ENCODE peak calls at places on chromosome 14, in six cellular contexts. P, G, L, J, E and W are unnamed samples.
A peak's percentile ranks its signal among the peaks of the same experiment; 100 is the strongest.

GRCh38 chr14:57485635-57486034 is 8.0 kb downstream of the CCDC198 start:
- DNase-seq in L (no peak), P (no peak), E (no peak), J (no peak), G (no peak), W (peak; percentile 12)

GRCh38 chr14:89807151-89807550 is 147.4 kb downstream of the EFCAB11 start:
- DNase-seq in L (no peak), J (no peak), P (no peak), G (no peak), E (no peak), W (no peak)

GRCh38 chr14:35807131-35807961 is 1.7 kb downstream of the RALGAPA1 start:
- DNase-seq in J (no peak), G (no peak), L (no peak), E (no peak), P (peak; percentile 93), W (no peak)

GRCh38 chr14:90677484-90678045 is 138.7 kb downstream of the TTC7B start:
- DNase-seq in G (no peak), E (no peak), L (no peak), J (no peak), P (no peak), W (no peak)

GRCh38 chr14:75514673-75515630 is 7.3 kb upstream of the BATF start:
- DNase-seq in G (peak; percentile 44), J (peak; percentile 53), L (no peak), E (peak; percentile 80), P (no peak), W (no peak)

GRCh38 chr14:92417759-92418158 is 94.8 kb downstream of the SLC24A4 start:
- DNase-seq in J (no peak), E (no peak), G (no peak), L (no peak), P (no peak), W (no peak)

GRCh38 chr14:105738638-105739037 is 212.3 kb downstream of the TMEM121 start:
- DNase-seq in L (no peak), J (no peak), E (no peak), G (no peak), P (no peak), W (no peak)

GRCh38 chr14:106790189-106791036 is 1264.0 kb downstream of the TMEM121 start:
- DNase-seq in J (peak; percentile 66), E (no peak), L (peak; percentile 34), P (peak; percentile 47), G (peak; percentile 35), W (peak; percentile 41)

GRCh38 chr14:74980398-74980745 is 22.3 kb upstream of the EIF2B2 start:
- DNase-seq in P (no peak), L (no peak), E (no peak), G (peak; percentile 1), J (no peak), W (no peak)

GRCh38 chr14:54567634-54568561 is 970 bp downstream of the SAMD4A start:
- DNase-seq in J (peak; percentile 77), L (peak; percentile 43), G (peak; percentile 18), P (peak; percentile 14), E (no peak), W (peak; percentile 57)

GRCh38 chr14:90656986-90657385 is 159.2 kb downstream of the TTC7B start:
- DNase-seq in E (no peak), J (no peak), G (no peak), L (no peak), P (no peak), W (no peak)

GRCh38 chr14:102949801-102950451 is 27.5 kb downstream of the AMN start:
- DNase-seq in J (no peak), L (no peak), E (no peak), P (no peak), G (no peak), W (no peak)

GRCh38 chr14:35825968-35826217 is 245 bp upstream of the BRMS1L start:
- DNase-seq in G (no peak), E (no peak), L (no peak), J (no peak), P (no peak), W (no peak)

GRCh38 chr14:32205554-32205953 is 2.5 kb upstream of the RNU6-8 start:
- DNase-seq in J (no peak), E (no peak), G (no peak), P (no peak), L (no peak), W (no peak)

GRCh38 chr14:47959753-47960152 is 284.3 kb upstream of the MDGA2 start:
- DNase-seq in P (no peak), G (no peak), E (no peak), L (no peak), J (no peak), W (no peak)

GRCh38 chr14:106044949-106045596 is 518.7 kb downstream of the TMEM121 start:
- DNase-seq in E (no peak), L (peak; percentile 6), P (peak; percentile 83), J (peak; percentile 40), G (peak; percentile 51), W (peak; percentile 19)

GRCh38 chr14:30034049-30034635 is 106.5 kb upstream of the PRKD1 start:
- DNase-seq in L (no peak), J (no peak), E (no peak), P (no peak), G (no peak), W (no peak)

GRCh38 chr14:106228541-106229158 is 702.3 kb downstream of the TMEM121 start:
- DNase-seq in P (no peak), L (no peak), E (no peak), G (no peak), J (no peak), W (no peak)

GRCh38 chr14:51962678-51963077 is 26.7 kb upstream of the RTRAF start:
- DNase-seq in E (no peak), P (no peak), L (no peak), J (no peak), G (no peak), W (no peak)

GRCh38 chr14:89182326-89182725 is 234.7 kb downstream of the FOXN3 start:
- DNase-seq in P (no peak), G (no peak), J (no peak), L (no peak), E (no peak), W (no peak)

GRCh38 chr14:103517626-103518415 is 4.8 kb downstream of the CKB start:
- DNase-seq in L (no peak), P (no peak), J (peak; percentile 67), E (no peak), G (no peak), W (no peak)

GRCh38 chr14:67186789-67187188 is 2.5 kb upstream of the GARIN2 start:
- DNase-seq in J (no peak), G (no peak), P (no peak), L (no peak), E (no peak), W (no peak)

GRCh38 chr14:20683896-20684661 is at the start of gene RNASE4:
- DNase-seq in G (peak; percentile 69), P (peak; percentile 85), E (peak; percentile 82), L (peak; percentile 40), J (peak; percentile 85), W (peak; percentile 50)

GRCh38 chr14:38947343-38947742 is 155.7 kb downstream of the SEC23A start:
- DNase-seq in J (no peak), G (no peak), P (no peak), E (no peak), L (no peak), W (no peak)

GRCh38 chr14:21191809-21192446 is 36.1 kb upstream of the OR5AU1 start:
- DNase-seq in G (peak; percentile 47), J (peak; percentile 86), L (peak; percentile 48), P (peak; percentile 77), E (no peak), W (peak; percentile 56)

GRCh38 chr14:90726656-90727055 is 89.6 kb downstream of the TTC7B start:
- DNase-seq in L (no peak), P (no peak), J (no peak), E (no peak), G (no peak), W (no peak)

GRCh38 chr14:102848830-102849521 is 71.7 kb downstream of the TRAF3 start:
- DNase-seq in J (no peak), G (no peak), L (no peak), P (no peak), E (no peak), W (no peak)

GRCh38 chr14:23117371-23118020 is 1.6 kb downstream of the CEBPE start:
- DNase-seq in L (no peak), G (no peak), J (no peak), P (no peak), E (no peak), W (no peak)
- TF ChIP-seq TAF1 in L (no peak), G (no peak), J (no peak), P (no peak), E (no peak), W (no peak)

GRCh38 chr14:22589096-22589839 is at the start of gene DAD1:
- DNase-seq in G (peak; percentile 96), J (peak; percentile 99), P (peak; percentile 100), E (peak; percentile 100), L (peak; percentile 86), W (peak; percentile 86)
- TF ChIP-seq POLR2A in G (peak; percentile 91), J (peak; percentile 9), P (peak; percentile 97), E (peak; percentile 98), L (peak; percentile 97), W (peak; percentile 97)

DNA sequence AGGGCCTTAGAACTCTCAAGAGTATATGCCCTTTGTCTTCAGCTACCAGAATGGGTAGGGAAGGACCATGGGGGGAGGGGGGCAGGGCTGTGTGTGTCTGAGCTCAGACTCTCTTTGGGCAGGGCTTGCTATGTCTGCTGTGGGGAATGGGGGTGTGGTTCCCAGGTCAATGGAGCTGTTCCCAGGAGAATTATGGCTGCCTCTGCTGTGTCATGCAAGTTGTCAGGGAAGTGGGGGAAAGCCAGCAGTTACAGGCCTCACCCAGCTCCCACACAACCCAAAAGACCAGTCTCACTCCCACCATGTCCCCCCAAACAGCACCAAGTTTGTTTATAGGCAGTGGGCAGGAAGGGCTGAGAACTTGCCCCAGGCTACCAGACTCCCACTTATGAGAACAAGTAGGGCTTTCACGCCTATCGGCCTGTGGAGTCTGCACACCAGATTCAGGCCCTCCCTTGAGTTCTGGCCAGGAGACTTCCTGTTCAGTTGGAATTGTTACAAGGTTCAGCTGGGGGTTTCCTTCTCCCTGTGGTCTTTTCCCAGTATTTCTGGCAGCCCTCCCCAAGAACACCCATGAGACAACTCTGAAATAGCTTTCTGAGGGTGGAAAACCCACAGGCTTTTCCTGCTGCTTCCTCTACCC is 6.1 kb upstream of the SERPINA11 start:
- DNase-seq in L (no peak), E (no peak), J (no peak), G (no peak), P (no peak), W (no peak)
- TF ChIP-seq TAF1 in L (no peak), E (no peak), J (no peak), G (no peak), P (no peak), W (no peak)

DNA sequence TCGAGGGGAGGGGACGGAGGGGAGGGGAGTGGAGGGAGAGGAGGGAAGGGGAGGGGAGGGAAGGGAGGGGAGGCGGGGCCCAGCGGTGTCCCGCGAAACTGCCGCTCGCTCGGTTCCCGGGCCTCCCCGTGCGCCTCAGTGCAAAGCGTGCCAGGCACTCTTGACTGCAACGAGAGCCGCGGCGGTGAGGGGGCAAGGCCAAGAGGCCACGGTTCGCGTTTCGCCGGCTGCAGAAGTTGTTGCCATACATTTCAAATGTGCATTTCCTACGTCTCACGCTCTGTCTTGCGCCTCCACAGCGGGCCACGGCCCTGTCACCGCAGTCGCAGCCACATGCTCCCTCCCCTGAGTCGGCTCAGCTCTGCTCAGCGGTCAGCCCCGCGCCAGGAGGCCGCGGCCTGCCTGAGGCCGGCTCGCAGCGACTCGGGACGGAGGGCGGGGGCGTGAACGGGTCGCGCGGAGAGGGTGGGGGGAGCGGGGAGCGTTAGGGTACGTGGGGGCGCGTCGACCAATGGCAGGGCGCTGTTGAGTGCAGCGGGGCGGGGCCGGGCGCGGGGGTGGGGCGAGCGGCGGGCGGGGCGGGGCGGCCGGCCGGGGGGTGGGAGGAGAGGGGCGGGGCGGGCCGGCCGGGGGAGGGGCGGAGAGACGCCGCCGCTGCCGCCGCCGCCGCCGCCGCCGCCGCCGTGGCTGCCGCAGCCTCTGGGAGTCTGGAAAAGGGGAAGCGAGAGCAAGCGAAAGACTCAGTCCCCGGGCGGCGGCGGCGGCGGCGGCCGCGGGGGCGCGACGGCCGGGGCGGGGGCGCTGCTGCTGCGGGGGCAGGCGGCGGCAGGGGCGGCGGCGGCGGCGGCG is at the start of gene PPP2R5C:
- DNase-seq in P (peak; percentile 76), L (peak; percentile 90), E (no peak), J (peak; percentile 91), G (peak; percentile 82), W (peak; percentile 94)
- TF ChIP-seq POLR2A in P (peak; percentile 87), L (peak; percentile 23), E (peak; percentile 67), J (no peak), G (peak; percentile 96), W (no peak)